ENCODE peak calls at places on chromosomes 7 and 10, in four cellular contexts. B, R, J and E are unnamed samples.
A peak's percentile ranks its signal among the peaks of the same experiment; 100 is the strongest.

GRCh38 chr7:17142831-17143541 is 155.5 kb upstream of the AHR start:
- DNase-seq in B (no peak), R (no peak), J (no peak), E (no peak)

GRCh38 chr7:130009848-130010688 is 41.1 kb downstream of the ZC3HC1 start:
- DNase-seq in B (no peak), R (peak; percentile 72), J (no peak), E (no peak)

GRCh38 chr10:25175527-25176420 is 973 bp downstream of the GPR158 start:
- DNase-seq in B (no peak), R (peak; percentile 78), J (no peak), E (no peak)

GRCh38 chr7:129066290-129067131 is 11.6 kb upstream of the TNPO3 start:
- DNase-seq in B (no peak), R (peak; percentile 86), J (no peak), E (no peak)

GRCh38 chr10:78953124-78954008 is 115.4 kb upstream of the ZMIZ1 start:
- DNase-seq in B (no peak), R (no peak), J (no peak), E (no peak)

GRCh38 chr7:50679218-50680007 is 103.3 kb downstream of the GRB10 start:
- DNase-seq in B (no peak), R (no peak), J (no peak), E (no peak)

GRCh38 chr10:28935061-28935460 is 257.7 kb downstream of the BAMBI start:
- DNase-seq in B (no peak), R (no peak), J (no peak), E (no peak)

GRCh38 chr10:61356342-61356741 is 96.8 kb downstream of the TMEM26 start:
- DNase-seq in B (no peak), R (no peak), J (no peak), E (no peak)

GRCh38 chr7:88216276-88216675 is 3.6 kb downstream of the SRI start:
- DNase-seq in B (no peak), R (no peak), J (no peak), E (no peak)

GRCh38 chr10:35789996-35790395 is 147.9 kb upstream of the FZD8 start:
- DNase-seq in B (no peak), R (no peak), J (no peak), E (no peak)